ENCODE peak calls at places on chromosomes 4 and X, in four cellular contexts. X is astrocyte of the cerebellum, Z is fibroblast of lung, A is H9. Q is an unnamed sample.

GRCh38 chrX:70336767-70337166 is 46.9 kb downstream of the KIF4A start:
- DNase-seq in X (no peak), Z (no peak), A (no peak), Q (no peak)

GRCh38 chr4:140186651-140187315 is 32.8 kb upstream of the MAML3 start:
- DNase-seq in X (peak), Z (peak), A (no peak), Q (no peak)

GRCh38 chr4:94455081-94455480 is 3.3 kb downstream of the PDLIM5 start:
- DNase-seq in X (no peak), Z (peak), A (no peak), Q (no peak)

GRCh38 chrX:79161655-79162054 is 17.2 kb downstream of the GPR174 start:
- DNase-seq in X (no peak), Z (no peak), A (no peak), Q (no peak)

GRCh38 chr4:81723044-81723884 is 251.6 kb upstream of the RASGEF1B start:
- DNase-seq in X (no peak), Z (no peak), A (no peak), Q (no peak)

GRCh38 chr4:157363366-157363765 is 142.8 kb downstream of the GRIA2 start:
- DNase-seq in X (no peak), Z (no peak), A (no peak), Q (no peak)

GRCh38 chrX:11287505-11287904 is 5.7 kb upstream of the AMELX start:
- DNase-seq in X (no peak), Z (peak), A (no peak), Q (no peak)

GRCh38 chr4:140662082-140662869 is 93.5 kb upstream of the UCP1 start:
- DNase-seq in X (no peak), Z (no peak), A (no peak), Q (no peak)

GRCh38 chr4:7242766-7243165 is 50.4 kb downstream of the SORCS2 start:
- DNase-seq in X (no peak), Z (no peak), A (no peak), Q (no peak)

GRCh38 chr4:7244343-7244680 is 52.0 kb downstream of the SORCS2 start:
- DNase-seq in X (no peak), Z (no peak), A (no peak), Q (no peak)

GRCh38 chr4:7247521-7247920 is 55.2 kb downstream of the SORCS2 start:
- DNase-seq in X (no peak), Z (no peak), A (no peak), Q (no peak)

GRCh38 chr4:7243609-7244342 is 51.4 kb downstream of the SORCS2 start:
- DNase-seq in X (no peak), Z (no peak), A (no peak), Q (no peak)

GRCh38 chr4:7244766-7245320 is 52.5 kb downstream of the SORCS2 start:
- DNase-seq in X (no peak), Z (no peak), A (no peak), Q (no peak)
- TF ChIP-seq CTCF in X (no peak), Z (no peak), A (no peak), Q (no peak)

DNA sequence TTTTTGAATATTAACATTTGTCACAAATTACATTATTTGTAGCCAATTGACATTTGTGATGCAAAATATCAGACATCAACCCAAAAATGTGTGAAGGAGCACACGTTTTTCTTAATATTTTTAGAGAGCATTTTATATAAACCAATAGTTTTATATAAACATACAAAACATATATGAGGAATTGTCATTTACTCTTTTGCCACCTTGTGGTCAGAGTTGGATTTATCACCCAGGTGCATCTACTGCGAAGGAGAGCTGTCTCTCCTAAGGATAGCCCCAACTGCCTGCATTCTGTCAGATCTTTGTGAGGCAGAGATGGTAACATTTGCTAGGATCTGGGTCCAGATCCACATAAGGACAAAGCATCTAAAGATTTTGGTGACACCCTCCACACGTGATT is 2.5 kb upstream of the USP27X start:
- DNase-seq in X (no peak), Z (peak), A (no peak), Q (no peak)
- TF ChIP-seq CTCF in X (peak), Z (peak), A (peak), Q (peak)

GRCh38 chrX:132651411-132652086 is 162.7 kb upstream of the MBNL3 start:
- DNase-seq in X (no peak), Z (peak), A (no peak), Q (no peak)
- TF ChIP-seq CTCF in X (no peak), Z (peak), A (peak), Q (peak)

DNA sequence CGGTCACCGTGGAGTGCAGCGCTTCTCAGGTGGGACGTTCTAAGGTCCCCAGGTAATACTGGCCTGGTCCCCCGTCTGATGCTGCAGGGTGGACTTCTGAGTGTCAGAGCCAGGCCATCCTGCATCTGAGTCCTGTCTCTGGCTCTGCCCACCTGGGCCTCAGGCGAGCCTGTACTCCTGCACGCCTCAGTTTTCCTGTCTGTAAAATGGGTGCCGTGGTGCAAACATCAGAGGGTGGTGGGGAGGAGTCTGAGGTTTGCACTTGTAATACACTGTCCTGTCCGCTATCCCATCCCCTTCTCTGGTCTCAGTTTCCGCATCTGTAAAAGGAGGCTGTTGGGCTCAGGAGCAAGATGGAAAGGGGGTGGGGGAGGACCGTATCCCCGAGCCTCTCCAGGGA is 41.3 kb downstream of the SORCS2 start:
- DNase-seq in X (no peak), Z (no peak), A (no peak), Q (no peak)
- TF ChIP-seq CTCF in X (no peak), Z (no peak), A (no peak), Q (no peak)

GRCh38 chr4:123096038-123096437 is 173.6 kb upstream of the NUDT6 start:
- DNase-seq in X (no peak), Z (peak), A (no peak), Q (no peak)
- TF ChIP-seq CTCF in X (peak), Z (peak), A (peak), Q (peak)

DNA sequence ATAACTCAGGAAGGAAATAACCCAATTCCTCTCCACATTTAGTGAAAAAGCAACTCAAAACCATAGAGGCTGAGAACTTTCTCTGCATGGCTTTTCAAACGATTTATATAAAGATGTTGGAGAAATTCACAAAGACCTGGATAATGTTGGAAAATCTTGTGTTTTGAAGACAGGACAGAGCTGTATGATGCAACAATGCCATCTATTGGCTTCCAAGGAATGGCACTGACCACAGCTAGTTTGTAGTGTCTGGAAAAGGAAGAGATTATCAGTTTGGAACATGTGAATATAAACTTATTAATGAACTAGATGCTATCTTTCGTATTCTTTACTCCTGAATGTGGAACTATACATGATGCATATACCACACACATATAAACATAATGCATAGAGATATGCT is 503.6 kb downstream of the IL1RAPL1 start:
- DNase-seq in X (no peak), Z (peak), A (no peak), Q (no peak)
- TF ChIP-seq CTCF in X (peak), Z (peak), A (peak), Q (peak)

GRCh38 chrX:103919336-103919682 is 43.1 kb upstream of the TMSB15B start:
- DNase-seq in X (no peak), Z (peak), A (no peak), Q (no peak)
- TF ChIP-seq CTCF in X (peak), Z (peak), A (peak), Q (peak)

Q was measured in nephron progenitor cell.